ENCODE peak calls at places on chromosome 16, in four cellular contexts. Z is GM12892, X is K562, G is SK-N-SH. S is an unnamed sample.

GRCh38 chr16:25009822-25010221 is 5.3 kb downstream of the ARHGAP17 start:
- DNase-seq in G (no peak), Z (no peak), X (no peak), S (no peak)

GRCh38 chr16:8859913-8860881 is 8.6 kb downstream of the CARHSP1 start:
- DNase-seq in X (no peak), G (no peak), Z (no peak), S (no peak)

GRCh38 chr16:1407749-1408148 is 6.8 kb downstream of the UNKL start:
- DNase-seq in G (peak), X (no peak), Z (no peak), S (no peak)

GRCh38 chr16:80804061-80804450 is 342 bp downstream of the CDYL2 start:
- DNase-seq in X (no peak), Z (peak), G (no peak), S (peak)

GRCh38 chr16:22029632-22030031 is 21.7 kb downstream of the MOSMO start:
- DNase-seq in G (no peak), X (no peak), Z (no peak), S (no peak)

GRCh38 chr16:87297918-87298631 is 19.1 kb downstream of the C16orf95 start:
- DNase-seq in Z (peak), G (peak), X (peak), S (peak)

GRCh38 chr16:64089697-64090096 is 1032.2 kb downstream of the CDH11 start:
- DNase-seq in Z (no peak), G (peak), X (no peak), S (no peak)

GRCh38 chr16:81473561-81473960 is 29.0 kb downstream of the CMIP start:
- DNase-seq in G (no peak), X (no peak), Z (no peak), S (no peak)

GRCh38 chr16:85123891-85124635 is 11.8 kb upstream of the CIBAR2 start:
- DNase-seq in Z (no peak), G (no peak), X (no peak), S (no peak)

GRCh38 chr16:1144476-1145382 is 8.2 kb upstream of the CACNA1H start:
- DNase-seq in G (no peak), Z (no peak), X (no peak), S (no peak)

GRCh38 chr16:84277244-84277823 is 17.3 kb upstream of the WFDC1 start:
- DNase-seq in G (peak), X (peak), Z (peak), S (peak)

GRCh38 chr16:58475220-58475619 is 24.7 kb upstream of the NDRG4 start:
- DNase-seq in G (no peak), Z (no peak), X (no peak), S (no peak)

GRCh38 chr16:30867747-30868146 is 26.1 kb downstream of the BCL7C start:
- DNase-seq in G (peak), X (no peak), Z (no peak), S (no peak)

GRCh38 chr16:2692948-2693651 is 10.8 kb downstream of the KCTD5 start:
- DNase-seq in X (no peak), G (no peak), Z (no peak), S (no peak)

GRCh38 chr16:30665830-30666190 is 7.6 kb downstream of the FBRS start:
- DNase-seq in X (no peak), Z (no peak), G (no peak), S (no peak)

GRCh38 chr16:31429314-31429713 is 1.2 kb upstream of the COX6A2 start:
- DNase-seq in G (no peak), X (no peak), Z (no peak), S (no peak)

GRCh38 chr16:8959921-8960787 is 3.6 kb downstream of the USP7 start:
- DNase-seq in X (peak), Z (no peak), G (peak), S (no peak)

GRCh38 chr16:46763147-46763546 is 15.0 kb upstream of the MYLK3 start:
- DNase-seq in G (no peak), X (no peak), Z (no peak), S (no peak)

GRCh38 chr16:58809213-58809612 is 75.1 kb upstream of the GOT2 start:
- DNase-seq in X (no peak), G (no peak), Z (no peak), S (no peak)

GRCh38 chr16:12083625-12084024 is 107.1 kb downstream of the SNX29 start:
- DNase-seq in X (no peak), G (no peak), Z (no peak), S (no peak)

GRCh38 chr16:82370282-82370681 is 200.3 kb upstream of the MPHOSPH6 start:
- DNase-seq in X (no peak), G (no peak), Z (no peak), S (no peak)

GRCh38 chr16:79437764-79438728 is 162.5 kb downstream of the MAF start:
- DNase-seq in Z (no peak), G (peak), X (no peak), S (no peak)

GRCh38 chr16:79436885-79437284 is 163.7 kb downstream of the MAF start:
- DNase-seq in G (no peak), X (no peak), Z (no peak), S (no peak)

GRCh38 chr16:79434097-79434496 is 166.4 kb downstream of the MAF start:
- DNase-seq in X (no peak), Z (no peak), G (no peak), S (no peak)

GRCh38 chr16:79431923-79432322 is 168.6 kb downstream of the MAF start:
- DNase-seq in G (no peak), X (no peak), Z (no peak), S (no peak)

GRCh38 chr16:79434771-79435170 is 165.8 kb downstream of the MAF start:
- DNase-seq in G (no peak), Z (no peak), X (no peak), S (no peak)
- TF ChIP-seq TAF1 in G (no peak), Z (no peak), X (no peak), S (no peak)

DNA sequence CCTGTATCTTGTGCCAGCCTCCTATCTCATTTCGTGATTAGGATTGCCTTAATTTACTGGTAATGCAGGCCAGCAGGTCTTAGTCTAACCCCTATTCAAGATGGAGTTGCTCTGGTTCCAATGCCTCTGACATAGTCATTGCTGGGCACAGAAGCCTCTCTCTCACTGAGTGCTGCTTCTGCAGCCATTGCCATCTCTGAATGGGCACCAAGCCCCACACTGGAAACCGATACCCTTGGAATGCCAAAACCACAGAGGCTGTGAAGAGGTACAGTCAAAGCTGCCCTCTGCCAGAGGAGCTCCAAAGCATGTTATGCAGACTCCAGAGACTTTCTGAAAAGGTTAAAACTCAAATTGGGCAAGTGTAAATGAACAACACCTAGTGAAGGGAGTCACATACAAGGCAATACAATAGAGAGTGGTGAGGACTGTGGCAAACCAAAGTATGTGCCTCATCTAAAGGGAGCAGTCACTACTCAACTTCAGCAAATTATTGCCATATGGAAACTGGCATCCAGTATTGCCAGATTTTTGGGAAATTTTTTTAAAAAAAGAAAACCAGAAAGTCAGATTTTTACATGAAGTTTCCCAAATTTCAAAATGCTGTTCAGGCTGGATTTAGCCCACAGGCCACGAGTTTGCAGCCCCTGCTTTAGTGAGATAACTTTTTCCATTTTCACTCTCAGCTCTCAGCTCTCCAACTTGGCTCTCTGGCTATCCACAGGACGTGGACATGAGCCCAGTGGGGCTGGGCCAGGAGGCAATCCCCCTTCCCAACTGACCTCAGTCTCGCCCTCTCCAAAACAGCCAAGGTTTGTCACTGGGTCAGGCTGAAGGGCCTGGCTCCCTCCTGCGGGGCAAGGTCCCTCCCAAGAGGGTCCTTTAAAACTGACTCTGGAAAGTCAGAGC is 2.1 kb upstream of the MMP2 start:
- DNase-seq in G (no peak), X (no peak), Z (no peak), S (no peak)
- TF ChIP-seq TAF1 in G (no peak), X (no peak), Z (no peak), S (no peak)

GRCh38 chr16:68265078-68265925 is 976 bp downstream of the SLC7A6 start:
- DNase-seq in X (peak), Z (no peak), G (peak), S (no peak)
- TF ChIP-seq TAF1 in X (no peak), Z (no peak), G (no peak), S (no peak)

GRCh38 chr16:76164970-76165558 is 112.1 kb upstream of the CNTNAP4 start:
- DNase-seq in G (no peak), Z (no peak), X (no peak), S (no peak)
- TF ChIP-seq TAF1 in G (no peak), Z (no peak), X (no peak), S (no peak)

GRCh38 chr16:75265911-75266701 is 14.7 kb upstream of the BCAR1 start:
- DNase-seq in Z (peak), X (peak), G (peak), S (peak)
- TF ChIP-seq TAF1 in Z (no peak), X (peak), G (peak), S (peak)

GRCh38 chr16:66619036-66619435 is 14.5 kb downstream of the CMTM3 start:
- DNase-seq in G (no peak), X (no peak), Z (no peak), S (no peak)

GRCh38 chr16:66619534-66620418 is 15.3 kb downstream of the CMTM3 start:
- DNase-seq in X (peak), G (no peak), Z (no peak), S (no peak)

GRCh38 chr16:66617728-66618127 is 13.2 kb downstream of the CMTM3 start:
- DNase-seq in Z (no peak), X (peak), G (no peak), S (no peak)

GRCh38 chr16:66617010-66617434 is 12.5 kb downstream of the CMTM3 start:
- DNase-seq in G (no peak), X (no peak), Z (no peak), S (no peak)

DNA sequence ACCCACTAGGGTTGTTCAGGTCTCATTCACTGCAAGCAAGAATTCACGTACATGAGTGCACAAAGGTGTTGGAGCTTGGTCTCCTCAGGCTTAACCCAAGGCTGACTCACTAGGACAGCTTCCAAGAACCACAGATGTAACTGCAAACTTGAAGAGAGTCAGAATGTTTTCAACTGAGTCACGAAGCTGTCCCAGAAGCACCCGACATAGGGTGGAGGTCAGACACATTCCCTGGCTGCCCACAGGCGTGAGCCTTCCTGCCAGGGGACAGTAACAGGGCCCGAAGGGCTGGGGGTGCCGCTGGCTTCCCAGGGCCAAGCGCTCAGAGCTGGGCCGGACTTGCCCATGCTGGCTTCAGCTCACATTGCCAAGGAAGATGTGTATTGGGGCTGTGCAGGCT is 14.1 kb downstream of the CMTM3 start:
- DNase-seq in Z (no peak), X (no peak), G (no peak), S (no peak)
- TF ChIP-seq TAF1 in Z (no peak), X (no peak), G (no peak), S (no peak)

S was measured in GM12891.